ENCODE peak calls at places on chromosomes 12 and 14, in ten cellular contexts. K is NCI-H1436; W is posterior cingulate gyrus; O is AG08395; P is stomach; Q is colonic mucosa; F is stimulated activated CD8-positive, alpha-beta memory T cell treated with anti-CD3 and anti-CD28 coated beads, Interleukin-7, amount 100 ng/mL, for 48 hours; X is naive thymus-derived CD4-positive, alpha-beta T cell; H is posterior vena cava; C is RPMI7951. D is an unnamed sample.

GRCh38 chr14:23430016-23430732 is 5.3 kb downstream of the MYH7 start:
- DNase-seq in K (no peak), W (no peak), O (no peak), P (no peak), Q (no peak), F (no peak), X (no peak), H (peak; percentile 19), C (no peak), D (no peak)

GRCh38 chr12:120856980-120857379 is 47.2 kb downstream of the SPPL3 start:
- DNase-seq in K (no peak), W (no peak), O (peak; percentile 28), P (no peak), Q (no peak), F (no peak), X (no peak), H (no peak), C (no peak), D (no peak)

GRCh38 chr12:21989819-21990412 is 48.7 kb upstream of the ABCC9 start:
- DNase-seq in K (no peak), W (no peak), O (peak; percentile 4), P (no peak), Q (no peak), F (no peak), X (peak; percentile 4), H (no peak), C (peak; percentile 1), D (no peak)

GRCh38 chr12:102876883-102877282 is 40.2 kb downstream of the PAH start:
- DNase-seq in K (peak; percentile 11), W (no peak), O (no peak), P (no peak), Q (no peak), F (no peak), X (no peak), H (no peak), C (no peak), D (no peak)

GRCh38 chr14:102055181-102055901 is 31.5 kb downstream of the HSP90AA1 start:
- DNase-seq in K (no peak), W (no peak), O (peak; percentile 86), P (no peak), Q (no peak), F (no peak), X (no peak), H (no peak), C (no peak), D (no peak)

GRCh38 chr14:91509083-91509877 is 830 bp downstream of the PPP4R3A start:
- DNase-seq in K (no peak), W (peak; percentile 18), O (peak; percentile 19), P (peak; percentile 39), Q (peak; percentile 47), F (peak; percentile 8), X (peak; percentile 18), H (peak; percentile 85), C (peak; percentile 7), D (peak; percentile 40)

GRCh38 chr12:94168041-94168440 is 19.7 kb downstream of the PLXNC1 start:
- DNase-seq in K (no peak), W (no peak), O (no peak), P (no peak), Q (no peak), F (no peak), X (no peak), H (no peak), C (no peak), D (no peak)

GRCh38 chr14:77246784-77247183 is 24.2 kb downstream of the NGB start:
- DNase-seq in K (no peak), W (no peak), O (no peak), P (no peak), Q (no peak), F (no peak), X (no peak), H (no peak), C (no peak), D (no peak)

GRCh38 chr14:73059326-73059725 is 992 bp downstream of the RBM25 start:
- DNase-seq in K (no peak), W (no peak), O (peak; percentile 40), P (no peak), Q (no peak), F (no peak), X (no peak), H (no peak), C (peak; percentile 3), D (no peak)

GRCh38 chr12:110065540-110065939 is 17.2 kb upstream of the C12orf76 start:
- DNase-seq in K (no peak), W (no peak), O (no peak), P (no peak), Q (no peak), F (no peak), X (no peak), H (no peak), C (no peak), D (no peak)

GRCh38 chr14:98612434-98613200 is 659.4 kb downstream of the BCL11B start:
- DNase-seq in K (no peak), W (no peak), O (no peak), P (no peak), Q (no peak), F (no peak), X (no peak), H (no peak), C (no peak), D (no peak)

GRCh38 chr12:103021538-103022218 is 64.2 kb downstream of the ASCL1 start:
- DNase-seq in K (no peak), W (no peak), O (no peak), P (no peak), Q (no peak), F (no peak), X (no peak), H (no peak), C (no peak), D (no peak)

GRCh38 chr14:91399868-91400640 is 17.6 kb downstream of the CCDC88C start:
- DNase-seq in K (no peak), W (no peak), O (no peak), P (peak; percentile 56), Q (peak; percentile 65), F (no peak), X (peak; percentile 59), H (no peak), C (no peak), D (no peak)

GRCh38 chr14:68345738-68346137 is 447.1 kb downstream of the ZFP36L1 start:
- DNase-seq in K (no peak), W (no peak), O (no peak), P (no peak), Q (no peak), F (no peak), X (no peak), H (no peak), C (peak; percentile 12), D (no peak)

GRCh38 chr12:44002607-44003006 is 166.7 kb downstream of the TMEM117 start:
- DNase-seq in K (no peak), W (no peak), O (no peak), P (no peak), Q (no peak), F (no peak), X (no peak), H (no peak), C (no peak), D (no peak)

GRCh38 chr12:10582704-10583103 is 30.7 kb downstream of the MAGOHB start:
- DNase-seq in K (no peak), W (no peak), O (no peak), P (no peak), Q (no peak), F (no peak), X (no peak), H (no peak), C (no peak), D (no peak)

GRCh38 chr14:61652526-61653262 is 42.6 kb upstream of the HIF1A start:
- DNase-seq in K (no peak), W (no peak), O (no peak), P (no peak), Q (no peak), F (no peak), X (no peak), H (no peak), C (peak; percentile 15), D (no peak)

D was measured in occipital lobe.